ENCODE peak calls at places on chromosomes 6 and 20, in eight cellular contexts. X is CD8-positive, alpha-beta T cell; A is stomach; I is IMR-90; H is psoas muscle; O is heart left ventricle; Z is colonic mucosa; E is dorsolateral prefrontal cortex. U is an unnamed sample.

GRCh38 chr20:60302875-60303274 is 344.7 kb downstream of the CDH26 start:
- DNase-seq in X (no peak), A (no peak), I (no peak), H (no peak), O (no peak), Z (no peak), E (no peak), U (no peak)

GRCh38 chr6:37068523-37069270 is 63.2 kb downstream of the FGD2 start:
- DNase-seq in X (no peak), A (no peak), I (no peak), H (peak; percentile 34), O (no peak), Z (no peak), E (no peak), U (no peak)

GRCh38 chr20:23138226-23138625 is 52.1 kb upstream of the CD93 start:
- DNase-seq in X (no peak), A (no peak), I (no peak), H (no peak), O (no peak), Z (no peak), E (no peak), U (no peak)

GRCh38 chr6:110950443-110950842 is 8.1 kb upstream of the GTF3C6 start:
- DNase-seq in X (no peak), A (no peak), I (no peak), H (no peak), O (no peak), Z (no peak), E (no peak), U (no peak)

GRCh38 chr6:31328355-31328960 is 28.5 kb downstream of the HLA-B start:
- DNase-seq in X (no peak), A (no peak), I (no peak), H (no peak), O (no peak), Z (no peak), E (no peak), U (no peak)

GRCh38 chr6:84967389-84967788 is 203.0 kb upstream of the TBX18 start:
- DNase-seq in X (no peak), A (no peak), I (peak; percentile 15), H (no peak), O (no peak), Z (no peak), E (no peak), U (no peak)

GRCh38 chr6:11784341-11784740 is 5.7 kb upstream of the ADTRP start:
- DNase-seq in X (no peak), A (no peak), I (no peak), H (no peak), O (no peak), Z (no peak), E (no peak), U (no peak)

GRCh38 chr6:317452-318144 is 25.3 kb downstream of the DUSP22 start:
- DNase-seq in X (no peak), A (no peak), I (no peak), H (no peak), O (no peak), Z (no peak), E (no peak), U (no peak)

GRCh38 chr6:76701610-76702009 is 629.1 kb upstream of the IMPG1 start:
- DNase-seq in X (no peak), A (no peak), I (no peak), H (no peak), O (no peak), Z (no peak), E (no peak), U (no peak)

GRCh38 chr6:97702226-97702625 is 419.2 kb upstream of the MMS22L start:
- DNase-seq in X (no peak), A (no peak), I (no peak), H (no peak), O (no peak), Z (no peak), E (no peak), U (no peak)

GRCh38 chr6:101747160-101747559 is 353.7 kb downstream of the GRIK2 start:
- DNase-seq in X (no peak), A (no peak), I (no peak), H (no peak), O (no peak), Z (no peak), E (no peak), U (no peak)

GRCh38 chr20:21103582-21104465 is 2.3 kb downstream of the LINC00237 start:
- DNase-seq in X (no peak), A (no peak), I (no peak), H (no peak), O (no peak), Z (no peak), E (no peak), U (no peak)

GRCh38 chr6:16623029-16623653 is 138.1 kb downstream of the ATXN1 start:
- DNase-seq in X (no peak), A (no peak), I (peak; percentile 60), H (no peak), O (no peak), Z (no peak), E (no peak), U (no peak)

GRCh38 chr6:2862712-2863174 is 21.1 kb upstream of the SERPINB1 start:
- DNase-seq in X (no peak), A (no peak), I (no peak), H (no peak), O (no peak), Z (peak; percentile 14), E (no peak), U (no peak)

GRCh38 chr6:47288245-47289090 is 21.2 kb downstream of the TNFRSF21 start:
- DNase-seq in X (no peak), A (peak; percentile 54), I (no peak), H (no peak), O (no peak), Z (no peak), E (no peak), U (no peak)

GRCh38 chr20:59033093-59033492 is 958 bp upstream of the ATP5F1E start:
- DNase-seq in X (no peak), A (no peak), I (no peak), H (no peak), O (no peak), Z (no peak), E (no peak), U (no peak)

GRCh38 chr20:59032023-59032712 is at the start of gene ATP5F1E:
- DNase-seq in X (peak; percentile 97), A (peak; percentile 97), I (peak; percentile 89), H (peak; percentile 98), O (peak; percentile 97), Z (peak; percentile 95), E (peak; percentile 95), U (peak; percentile 68)

GRCh38 chr20:59033616-59034165 is 1.6 kb upstream of the ATP5F1E start:
- DNase-seq in X (no peak), A (no peak), I (no peak), H (no peak), O (no peak), Z (no peak), E (no peak), U (no peak)

GRCh38 chr20:59031326-59032022 is 661 bp downstream of the ATP5F1E start:
- DNase-seq in X (no peak), A (no peak), I (no peak), H (no peak), O (no peak), Z (peak; percentile 58), E (no peak), U (no peak)

GRCh38 chr20:59032713-59033059 is 551 bp upstream of the ATP5F1E start:
- DNase-seq in X (no peak), A (no peak), I (peak; percentile 27), H (no peak), O (no peak), Z (no peak), E (no peak), U (no peak)
- TF ChIP-seq CTCF in X (no peak), A (no peak), I (no peak), H (peak; percentile 11), O (peak; percentile 12), Z (no peak), E (no peak), U (peak; percentile 29)

GRCh38 chr20:46411637-46412036 is 5.2 kb upstream of the ELMO2 start:
- DNase-seq in X (no peak), A (no peak), I (no peak), H (no peak), O (no peak), Z (no peak), E (no peak), U (no peak)

GRCh38 chr20:46414608-46415007 is 8.2 kb upstream of the ELMO2 start:
- DNase-seq in X (no peak), A (no peak), I (no peak), H (no peak), O (no peak), Z (no peak), E (no peak), U (no peak)

GRCh38 chr20:46419882-46420281 is 13.5 kb upstream of the ELMO2 start:
- DNase-seq in X (no peak), A (no peak), I (no peak), H (no peak), O (no peak), Z (no peak), E (no peak), U (no peak)

DNA sequence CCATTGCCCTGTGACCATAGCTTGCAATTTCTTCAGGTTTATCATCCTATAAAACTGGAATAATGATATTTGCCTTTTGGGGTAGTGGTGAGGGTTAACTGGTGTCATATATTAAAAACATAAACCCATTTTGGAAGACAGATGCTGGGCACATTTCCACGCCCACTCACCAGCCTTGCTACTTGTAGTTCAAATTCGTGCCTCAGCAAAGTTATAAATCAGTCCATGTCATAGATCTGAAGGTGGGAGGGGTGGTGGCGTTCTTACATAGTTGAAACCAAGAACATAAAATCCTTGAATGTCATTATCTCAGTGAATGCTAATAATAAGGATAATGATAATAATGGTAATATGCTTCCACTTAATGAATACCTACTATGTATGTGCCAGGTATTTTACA is 9.4 kb upstream of the ELMO2 start:
- DNase-seq in X (no peak), A (no peak), I (no peak), H (no peak), O (no peak), Z (no peak), E (no peak), U (no peak)
- H3K27me3 ChIP-seq in X (no peaks in the 10 kb centered on the region), A (no peaks in the 10 kb centered on the region), I (peaks cover 22% of the 10 kb centered on the region), H (peaks cover 3% of the 10 kb centered on the region), O (no peaks in the 10 kb centered on the region), Z (no peaks in the 10 kb centered on the region), E (no peaks in the 10 kb centered on the region), U (peaks cover 6% of the 10 kb centered on the region)

DNA sequence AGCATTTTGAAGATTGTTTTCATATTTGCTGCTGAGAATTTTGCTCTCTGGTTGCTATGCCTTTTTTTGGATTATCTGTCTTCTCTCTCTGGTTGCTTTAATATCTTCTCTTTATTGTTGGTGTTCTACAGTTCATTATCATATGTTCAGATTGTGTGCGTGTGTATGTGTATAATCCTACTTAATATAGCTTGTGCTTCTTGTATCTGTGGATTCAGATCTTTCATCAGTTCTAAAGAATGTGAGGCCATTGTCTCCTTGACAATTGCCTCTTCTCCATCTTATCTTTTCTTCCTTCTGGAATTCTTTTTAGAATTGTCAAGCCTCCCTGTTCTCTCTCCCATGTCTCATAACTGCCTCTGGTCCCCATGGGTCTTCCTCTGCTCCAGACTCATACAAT is 195.4 kb downstream of the CDC5L start:
- DNase-seq in X (no peak), A (no peak), I (no peak), H (no peak), O (no peak), Z (no peak), E (no peak), U (no peak)
- H3K4me3 ChIP-seq in X (no peak overlapping the region), A (no peak overlapping the region), I (no peak overlapping the region), H (no peak overlapping the region), O (no peak overlapping the region), Z (no peak overlapping the region), E (no peak overlapping the region), U (no peak overlapping the region)

GRCh38 chr6:163902993-163903392 is 488.5 kb downstream of the QKI start:
- DNase-seq in X (no peak), A (no peak), I (no peak), H (no peak), O (no peak), Z (no peak), E (no peak), U (no peak)
- TF ChIP-seq CTCF in X (no peak), A (no peak), I (no peak), H (no peak), O (no peak), Z (no peak), E (no peak), U (no peak)

U was measured in BJ.